ENCODE peak calls at places on chromosomes 3 and 15, in eight cellular contexts. V is CD8-positive, alpha-beta memory T cell; X is A673; B is fibroblast of pulmonary artery; Z is A549; E is K562; M is colonic mucosa; G is fibroblast of mammary gland. U is an unnamed sample.

GRCh38 chr3:37753428-37753827 is 108.3 kb upstream of the CTDSPL start:
- DNase-seq in V (no peak), X (no peak), M (no peak), E (no peak), G (peak; percentile 8), Z (no peak), B (no peak), U (peak; percentile 50)

GRCh38 chr3:69433016-69433937 is 47.4 kb upstream of the FRMD4B start:
- DNase-seq in B (peak; percentile 7), G (no peak), E (no peak), Z (peak; percentile 6), X (no peak), V (no peak), M (no peak), U (peak; percentile 28)

GRCh38 chr15:81948751-81949150 is 97.1 kb downstream of the MEX3B start:
- DNase-seq in G (no peak), M (no peak), E (no peak), B (no peak), X (no peak), V (no peak), Z (no peak), U (peak; percentile 12)

GRCh38 chr3:132660056-132660744 is at the start of gene UBA5:
- DNase-seq in X (peak; percentile 79), M (peak; percentile 71), V (peak; percentile 55), B (peak; percentile 70), G (peak; percentile 60), E (peak; percentile 75), Z (peak; percentile 71), U (peak; percentile 87)

GRCh38 chr3:44845528-44846520 is 15.9 kb upstream of the TMEM42 start:
- DNase-seq in Z (no peak), V (no peak), G (peak; percentile 21), X (no peak), E (no peak), M (no peak), B (peak; percentile 88), U (no peak)

GRCh38 chr15:76682259-76682658 is 222.9 kb downstream of the SCAPER start:
- DNase-seq in V (no peak), X (no peak), Z (no peak), M (no peak), E (no peak), G (no peak), B (no peak), U (no peak)

GRCh38 chr3:155462672-155463071 is 169.2 kb upstream of the STRIT1 start:
- DNase-seq in Z (no peak), E (no peak), B (no peak), M (no peak), X (peak; percentile 72), V (no peak), G (no peak), U (no peak)

GRCh38 chr15:68205949-68206539 is 912 bp upstream of the CALML4 start:
- DNase-seq in V (no peak), X (no peak), B (no peak), E (peak; percentile 84), M (peak; percentile 95), G (no peak), Z (no peak), U (no peak)

GRCh38 chr15:71112429-71112828 is 2.8 kb upstream of the THSD4 start:
- DNase-seq in V (no peak), M (no peak), B (no peak), G (peak; percentile 5), X (no peak), E (no peak), Z (no peak), U (no peak)

GRCh38 chr3:134378384-134378783 is 4.1 kb upstream of the AMOTL2 start:
- DNase-seq in E (peak; percentile 45), Z (no peak), V (no peak), X (peak; percentile 68), M (peak; percentile 71), B (peak; percentile 59), G (peak; percentile 44), U (no peak)

GRCh38 chr3:56845505-56845904 is 43.8 kb upstream of the ARHGEF3 start:
- DNase-seq in V (no peak), E (no peak), Z (no peak), X (peak; percentile 68), B (no peak), M (no peak), G (peak; percentile 24), U (no peak)

GRCh38 chr3:90016492-90017065 is 909.2 kb downstream of the EPHA3 start:
- DNase-seq in E (no peak), Z (no peak), V (no peak), G (peak; percentile 12), B (no peak), M (no peak), X (no peak), U (no peak)

GRCh38 chr3:193812078-193812725 is 219.2 kb downstream of the OPA1 start:
- DNase-seq in B (no peak), V (no peak), M (no peak), X (no peak), G (no peak), E (no peak), Z (no peak), U (no peak)

DNA sequence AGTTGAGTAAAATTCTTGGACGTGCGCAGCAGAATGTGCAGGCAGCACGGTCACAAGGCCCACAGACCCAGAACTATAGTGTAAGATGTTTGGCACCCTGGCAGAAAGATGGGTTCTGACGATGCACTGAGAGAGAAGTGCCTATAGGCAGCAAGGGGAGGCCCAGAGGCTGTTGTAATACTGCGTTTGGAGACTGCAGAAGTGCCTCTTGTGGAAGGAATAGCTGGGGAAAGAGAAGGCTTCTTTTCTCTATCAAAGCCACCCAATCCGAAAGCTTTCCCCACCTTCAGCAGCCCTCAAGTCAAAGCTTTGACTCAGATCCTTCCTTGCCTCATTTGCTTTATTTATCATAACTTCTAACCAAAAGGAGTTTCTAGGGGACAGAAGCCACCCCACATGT is 5.2 kb upstream of the SIN3A start:
- DNase-seq in Z (no peak), B (peak; percentile 14), G (no peak), V (no peak), X (no peak), M (no peak), E (peak; percentile 8), U (no peak)
- H3K4me3 ChIP-seq in Z (peak overlapping the region; percentile 74), B (no peak overlapping the region), G (no peak overlapping the region), V (no peak overlapping the region), X (peak overlapping the region; percentile 81), M (no peak overlapping the region), E (peak overlapping the region; percentile 75), U (no peak overlapping the region)

DNA sequence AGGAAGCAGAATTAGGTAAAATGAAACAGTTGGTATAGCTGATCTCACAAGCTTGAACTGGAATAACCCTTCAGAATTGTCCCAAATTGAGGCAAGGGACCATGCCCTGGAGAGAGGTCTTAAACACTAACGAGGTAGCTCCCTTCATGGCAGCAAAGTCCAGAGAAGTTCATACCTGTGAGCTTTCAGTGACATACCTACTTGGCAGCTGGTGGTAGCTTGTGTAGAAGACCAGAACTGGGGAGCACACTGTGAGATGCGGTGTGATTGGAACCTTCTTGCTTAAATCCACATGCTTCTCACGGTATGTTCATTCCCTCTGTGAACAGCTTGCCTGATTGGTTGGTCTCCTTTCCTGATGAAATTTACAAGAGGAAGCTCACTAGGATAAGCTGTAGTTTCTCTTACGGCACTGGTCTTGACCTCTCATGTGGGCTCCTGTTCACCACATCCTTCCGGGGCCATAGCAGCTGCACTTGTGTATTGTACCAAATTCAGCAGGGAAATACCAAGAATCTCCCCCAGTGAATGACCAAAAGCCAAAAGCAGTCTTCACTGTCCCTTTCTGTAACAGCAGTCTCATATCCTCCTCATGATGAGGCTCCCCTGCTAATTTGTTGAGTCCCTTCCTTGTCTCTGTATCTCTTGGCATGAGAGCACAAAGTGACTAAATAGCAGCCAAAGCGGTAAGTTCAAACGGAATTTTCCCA is 483.7 kb upstream of the FRG2C start:
- DNase-seq in M (no peak), Z (no peak), B (no peak), G (no peak), E (no peak), X (no peak), V (no peak), U (peak; percentile 59)
- H3K4me3 ChIP-seq in M (no peak overlapping the region), Z (no peak overlapping the region), B (no peak overlapping the region), G (no peak overlapping the region), E (no peak overlapping the region), X (no peak overlapping the region), V (no peak overlapping the region), U (no peak overlapping the region)

DNA sequence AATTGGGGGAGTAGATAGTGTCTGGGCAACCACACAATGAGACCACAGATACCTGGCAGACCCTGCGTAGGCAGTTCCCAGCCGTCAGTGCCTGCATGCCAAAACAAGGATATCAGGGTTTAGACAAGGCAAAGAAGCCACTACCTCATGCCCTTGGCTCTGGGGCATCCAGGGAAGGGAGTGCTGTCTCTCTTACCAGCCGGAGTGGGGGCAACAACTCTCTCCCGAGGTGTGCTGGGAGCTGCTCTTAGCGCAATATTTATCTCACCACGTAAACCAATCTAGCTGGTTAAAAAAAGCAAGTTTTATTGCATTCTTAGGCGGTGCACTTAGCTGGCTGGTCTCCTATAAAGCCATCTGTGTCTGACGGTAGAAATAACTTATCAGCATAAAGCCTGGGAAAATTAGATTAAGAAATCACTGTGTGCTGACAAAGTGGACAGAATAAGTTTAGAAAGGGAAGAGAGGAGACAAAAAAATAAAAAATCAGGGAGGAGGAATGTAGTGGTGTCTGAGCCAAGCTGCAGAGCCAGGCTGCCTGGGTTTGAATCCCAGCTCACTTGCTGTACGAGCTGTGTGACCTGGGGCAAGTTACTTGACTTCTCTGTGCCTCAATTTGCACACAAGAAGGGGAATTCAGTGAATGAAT is 273.2 kb downstream of the PDZRN3 start:
- DNase-seq in B (no peak), V (no peak), G (no peak), Z (no peak), E (no peak), M (no peak), X (no peak), U (no peak)
- H3K4me3 ChIP-seq in B (no peak overlapping the region), V (no peak overlapping the region), G (no peak overlapping the region), Z (no peak overlapping the region), E (no peak overlapping the region), M (no peak overlapping the region), X (no peak overlapping the region), U (no peak overlapping the region)

GRCh38 chr3:23952646-23953045 is 7.6 kb downstream of the NR1D2 start:
- DNase-seq in G (peak; percentile 33), B (no peak), Z (no peak), X (no peak), M (no peak), V (no peak), E (no peak), U (peak; percentile 50)

GRCh38 chr3:23949784-23950183 is 4.7 kb downstream of the NR1D2 start:
- DNase-seq in X (peak; percentile 7), Z (no peak), G (no peak), V (no peak), E (peak; percentile 61), M (no peak), B (no peak), U (no peak)

GRCh38 chr3:23953523-23953922 is 8.4 kb downstream of the NR1D2 start:
- DNase-seq in G (peak; percentile 13), E (no peak), V (no peak), B (no peak), M (no peak), Z (no peak), X (no peak), U (no peak)

GRCh38 chr3:23948761-23949160 is 3.7 kb downstream of the NR1D2 start:
- DNase-seq in G (peak; percentile 57), Z (no peak), M (no peak), V (no peak), X (no peak), E (no peak), B (no peak), U (no peak)

GRCh38 chr3:23950303-23950702 is 5.2 kb downstream of the NR1D2 start:
- DNase-seq in V (no peak), M (no peak), E (no peak), G (no peak), X (no peak), Z (no peak), B (no peak), U (peak; percentile 32)
- H3K4me3 ChIP-seq in V (peak overlapping the region; percentile 22), M (no peak overlapping the region), E (no peak overlapping the region), G (no peak overlapping the region), X (peak overlapping the region; percentile 25), Z (no peak overlapping the region), B (no peak overlapping the region), U (peak overlapping the region; percentile 19)

GRCh38 chr3:81753416-81754014 is 7.9 kb downstream of the GBE1 start:
- DNase-seq in E (no peak), Z (no peak), B (no peak), X (no peak), M (no peak), V (no peak), G (no peak), U (no peak)
- H3K4me3 ChIP-seq in E (no peak overlapping the region), Z (no peak overlapping the region), B (no peak overlapping the region), X (no peak overlapping the region), M (no peak overlapping the region), V (no peak overlapping the region), G (no peak overlapping the region), U (no peak overlapping the region)